ENCODE peak calls at places on chromosomes 13 and 19, in eight cellular contexts. B is cardiac fibroblast; K is uterus; C is CD4-positive, alpha-beta T cell; R is lower leg skin; Q is GM23338; N is GM12865; O is mesothelial cell of epicardium. P is an unnamed sample.

GRCh38 chr19:41421314-41421713 is 5.9 kb downstream of the B3GNT8 start:
- DNase-seq in K (no peak), B (no peak), Q (no peak), N (no peak), R (no peak), O (no peak), C (no peak), P (no peak)

GRCh38 chr19:8001651-8001994 is 3.8 kb downstream of the ELAVL1 start:
- DNase-seq in R (no peak), Q (no peak), K (no peak), O (no peak), N (no peak), B (no peak), C (no peak), P (no peak)

GRCh38 chr13:23570931-23571330 is 719 bp downstream of the TNFRSF19 start:
- DNase-seq in R (no peak), K (no peak), O (no peak), C (no peak), B (peak), N (peak), Q (no peak), P (no peak)

GRCh38 chr13:91042870-91043269 is 304.6 kb upstream of the MIR17HG start:
- DNase-seq in Q (no peak), K (no peak), C (no peak), B (no peak), O (no peak), R (no peak), N (no peak), P (no peak)

GRCh38 chr19:5942991-5943390 is 28.9 kb downstream of the CAPS start:
- DNase-seq in B (no peak), Q (no peak), N (no peak), C (no peak), O (no peak), K (no peak), R (no peak), P (no peak)

GRCh38 chr19:41302624-41303351 is 7.2 kb upstream of the CCDC97 start:
- DNase-seq in Q (no peak), C (peak), K (no peak), R (no peak), B (no peak), N (peak), O (no peak), P (no peak)

GRCh38 chr13:86920960-86921359 is 750.2 kb upstream of the SLITRK5 start:
- DNase-seq in B (no peak), C (no peak), Q (no peak), R (no peak), N (no peak), K (no peak), O (no peak), P (no peak)

GRCh38 chr19:18762125-18763023 is 28.7 kb downstream of the COMP start:
- DNase-seq in K (peak), N (no peak), Q (peak), R (peak), B (peak), C (no peak), O (no peak), P (no peak)

GRCh38 chr19:12789098-12789903 is 2.0 kb upstream of the JUNB start:
- DNase-seq in B (peak), K (no peak), R (no peak), Q (peak), C (no peak), N (no peak), O (no peak), P (no peak)

GRCh38 chr13:98879965-98880364 is 97.9 kb downstream of the DOCK9 start:
- DNase-seq in Q (no peak), O (no peak), K (no peak), N (no peak), C (no peak), B (no peak), R (no peak), P (no peak)

GRCh38 chr13:21435710-21436151 is 23.4 kb downstream of the ZDHHC20 start:
- DNase-seq in Q (no peak), C (peak), B (peak), K (peak), O (no peak), R (no peak), N (peak), P (no peak)
- TF ChIP-seq CTCF in Q (no peak), C (no peak), B (no peak), K (no peak), O (no peak), R (no peak), N (no peak), P (no peak)

DNA sequence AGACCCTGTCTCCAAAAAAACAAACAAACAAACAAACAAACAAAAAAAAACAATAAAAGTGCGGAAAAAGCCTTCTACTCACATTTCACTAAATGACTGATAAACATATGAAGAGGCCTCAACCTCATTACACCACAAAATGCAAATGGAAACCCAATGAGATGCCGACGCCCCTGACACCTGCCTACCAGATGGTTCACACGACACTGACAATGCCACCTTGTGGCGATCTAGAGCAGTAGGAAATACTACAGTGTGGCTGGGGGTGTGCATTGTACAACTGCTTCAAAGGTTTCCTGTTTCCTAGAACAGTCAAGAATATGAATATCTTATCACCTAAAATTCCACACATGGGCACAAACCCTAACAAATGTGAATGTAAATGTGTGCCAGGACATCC is 14.0 kb downstream of the SCGB2B2 start:
- DNase-seq in Q (peak), K (no peak), B (peak), R (no peak), C (peak), N (peak), O (no peak), P (no peak)
- TF ChIP-seq CTCF in Q (peak), K (no peak), B (peak), R (no peak), C (peak), N (peak), O (no peak), P (peak)

GRCh38 chr19:52296773-52297600 is at the start of gene ZNF480:
- DNase-seq in Q (peak), C (peak), R (peak), O (peak), K (peak), B (peak), N (peak), P (peak)
- TF ChIP-seq CTCF in Q (no peak), C (no peak), R (no peak), O (no peak), K (no peak), B (no peak), N (no peak), P (no peak)

GRCh38 chr19:17489392-17490030 is 19.2 kb downstream of the SLC27A1 start:
- DNase-seq in K (no peak), O (no peak), R (no peak), Q (peak), N (no peak), B (no peak), C (no peak), P (no peak)

GRCh38 chr19:17490411-17490810 is 20.1 kb downstream of the SLC27A1 start:
- DNase-seq in Q (no peak), O (no peak), C (peak), N (no peak), B (no peak), K (no peak), R (no peak), P (no peak)

GRCh38 chr19:17486545-17486944 is 16.2 kb downstream of the SLC27A1 start:
- DNase-seq in B (no peak), N (no peak), C (no peak), R (no peak), K (no peak), Q (no peak), O (no peak), P (no peak)

GRCh38 chr19:17487240-17488121 is 17.2 kb downstream of the SLC27A1 start:
- DNase-seq in C (no peak), Q (peak), B (no peak), K (no peak), N (no peak), R (no peak), O (no peak), P (no peak)

DNA sequence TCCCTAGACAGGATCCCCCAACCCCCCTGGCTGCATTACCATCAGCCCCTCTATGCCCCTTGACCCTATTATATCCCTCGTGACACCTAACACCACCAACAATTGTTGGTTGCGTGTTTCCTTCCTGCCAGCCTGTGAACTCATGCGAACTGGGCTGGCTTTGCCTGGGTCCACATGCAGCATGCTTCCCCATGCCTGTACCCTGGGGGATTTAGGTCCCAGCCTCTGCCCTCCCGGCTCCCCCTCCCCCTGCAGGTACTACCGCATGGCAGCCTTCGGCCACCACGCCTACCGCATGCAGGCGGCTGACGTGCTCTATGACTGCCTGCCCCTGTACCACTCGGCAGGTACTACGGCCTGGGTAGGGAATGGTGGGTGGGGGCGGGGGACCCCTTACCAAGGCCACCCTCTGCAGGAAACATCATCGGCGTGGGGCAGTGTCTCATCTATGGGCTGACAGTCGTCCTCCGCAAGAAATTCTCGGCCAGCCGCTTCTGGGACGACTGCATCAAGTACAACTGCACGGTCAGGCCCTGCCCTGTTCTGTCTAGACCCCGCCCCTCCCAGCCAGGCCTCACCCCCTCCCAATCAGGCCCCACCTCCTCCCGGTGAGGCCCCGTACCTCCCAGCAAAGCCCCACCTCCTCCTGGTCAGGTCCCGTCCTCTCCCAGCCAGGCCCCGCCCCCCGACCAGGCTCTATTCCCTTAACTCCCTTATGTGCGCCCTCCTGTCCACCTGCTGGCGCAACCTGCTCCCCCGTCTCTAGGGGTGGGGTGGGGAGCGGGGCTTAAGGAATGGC is 18.5 kb downstream of the SLC27A1 start:
- DNase-seq in K (peak), B (no peak), Q (peak), N (peak), R (peak), C (peak), O (peak), P (no peak)
- TF ChIP-seq CTCF in K (no peak), B (no peak), Q (peak), N (peak), R (no peak), C (no peak), O (no peak), P (no peak)

DNA sequence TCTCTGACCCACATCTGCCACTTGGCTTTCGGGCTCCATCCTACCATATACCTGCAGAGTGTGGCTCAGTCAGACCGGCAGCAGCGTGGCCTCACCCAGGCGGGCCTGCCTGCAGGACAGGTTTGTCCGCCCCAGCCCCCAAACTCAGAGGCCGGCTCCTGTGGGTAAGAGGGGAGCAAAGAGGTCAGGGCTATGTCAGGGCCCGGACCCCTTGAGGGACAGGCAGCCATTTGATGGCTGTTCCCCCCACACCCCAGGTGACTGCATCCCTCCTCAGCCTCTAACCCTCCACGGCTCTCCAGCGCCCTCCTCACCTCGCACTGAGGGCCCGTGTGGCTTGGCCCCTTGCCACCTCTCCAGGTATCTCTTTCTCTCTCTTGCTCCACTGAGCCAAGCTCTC is 12.3 kb upstream of the ZBTB32 start:
- DNase-seq in O (no peak), N (no peak), Q (no peak), R (no peak), K (no peak), B (no peak), C (no peak), P (no peak)
- TF ChIP-seq CTCF in O (no peak), N (no peak), Q (no peak), R (no peak), K (no peak), B (no peak), C (no peak), P (no peak)

GRCh38 chr13:27621116-27621365 is 651 bp upstream of the POLR1D start:
- DNase-seq in K (no peak), B (no peak), O (no peak), Q (no peak), R (no peak), N (no peak), C (no peak), P (no peak)

GRCh38 chr13:27619093-27619705 is 1.1 kb downstream of the LNX2 start:
- DNase-seq in O (no peak), C (no peak), N (no peak), Q (no peak), R (no peak), K (no peak), B (peak), P (no peak)

GRCh38 chr13:27620377-27621115 is at the start of gene LNX2:
- DNase-seq in B (peak), R (peak), Q (peak), C (peak), O (peak), N (peak), K (peak), P (peak)

GRCh38 chr13:27621366-27622101 is at the start of gene POLR1D:
- DNase-seq in C (peak), N (peak), B (peak), O (peak), R (peak), Q (peak), K (peak), P (peak)

GRCh38 chr13:27619711-27620376 is 485 bp downstream of the LNX2 start:
- DNase-seq in O (no peak), K (no peak), Q (peak), B (peak), N (peak), R (peak), C (peak), P (no peak)
- TF ChIP-seq CTCF in O (no peak), K (peak), Q (no peak), B (no peak), N (peak), R (no peak), C (peak), P (no peak)

DNA sequence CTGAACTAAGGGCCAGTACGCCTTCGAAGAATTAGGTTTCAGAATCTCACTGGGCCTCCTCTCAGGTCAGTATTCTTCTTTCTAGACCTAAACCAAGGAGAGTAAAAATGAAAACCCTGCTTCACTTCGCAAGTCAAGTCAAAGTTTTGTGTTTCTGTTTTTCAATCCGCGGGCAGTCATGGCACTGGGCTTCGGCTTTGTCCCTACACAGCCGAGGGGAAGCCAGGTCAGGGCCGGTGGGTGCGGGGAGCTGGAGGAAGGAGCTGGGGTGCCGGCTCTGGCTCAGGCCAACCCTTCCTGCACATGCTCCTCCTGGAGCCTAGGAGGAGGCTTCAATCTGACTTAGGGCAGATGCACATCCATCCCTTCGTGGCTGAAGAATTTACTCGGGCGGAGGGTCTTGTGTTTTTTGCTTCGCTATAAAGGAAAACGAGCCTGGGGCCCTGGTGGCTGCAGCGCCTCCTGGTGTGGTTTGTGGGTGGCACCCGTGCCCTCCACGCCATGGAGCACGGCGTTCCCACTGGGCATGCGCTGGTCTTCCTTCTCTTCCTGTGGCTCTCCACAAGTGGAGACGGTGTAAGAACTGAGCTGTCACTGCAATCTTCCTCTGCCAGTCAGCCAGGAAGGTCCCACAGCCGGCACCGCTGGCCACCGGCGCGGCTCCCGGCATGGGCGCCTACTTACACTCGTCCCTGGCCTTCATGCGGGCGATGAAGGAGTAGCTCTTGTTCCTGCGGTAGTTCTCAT is 22.5 kb downstream of the C19orf44 start:
- DNase-seq in B (no peak), R (no peak), Q (peak), O (no peak), N (no peak), K (no peak), C (no peak), P (no peak)
- TF ChIP-seq CTCF in B (no peak), R (no peak), Q (peak), O (no peak), N (no peak), K (no peak), C (no peak), P (no peak)

GRCh38 chr13:45731455-45731854 is 29.3 kb downstream of the CBY2 start:
- DNase-seq in N (no peak), Q (no peak), B (no peak), K (no peak), O (no peak), R (no peak), C (no peak), P (no peak)

DNA sequence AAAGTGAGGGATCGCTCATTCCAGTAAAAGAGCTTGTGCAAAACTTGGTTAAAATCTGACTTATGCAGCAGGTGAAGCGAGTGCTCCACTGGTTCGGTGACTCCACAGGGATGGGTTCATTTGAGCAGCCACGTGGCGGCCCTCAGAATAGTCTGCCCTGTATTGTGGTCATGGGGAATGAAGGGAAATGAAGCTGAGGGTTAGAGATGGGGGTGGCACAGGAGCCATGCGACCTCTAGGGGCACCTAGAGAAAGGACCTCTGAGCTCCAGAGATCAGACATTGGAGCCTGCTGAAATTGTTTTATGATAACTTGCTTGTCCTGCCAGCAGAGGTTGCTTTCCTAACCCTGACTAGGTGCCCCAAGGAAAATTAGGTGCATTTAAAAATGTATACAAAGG is 26.6 kb downstream of the CBY2 start:
- DNase-seq in Q (peak), O (no peak), B (no peak), K (no peak), N (peak), R (peak), C (no peak), P (no peak)
- TF ChIP-seq CTCF in Q (peak), O (no peak), B (peak), K (no peak), N (peak), R (no peak), C (no peak), P (no peak)

DNA sequence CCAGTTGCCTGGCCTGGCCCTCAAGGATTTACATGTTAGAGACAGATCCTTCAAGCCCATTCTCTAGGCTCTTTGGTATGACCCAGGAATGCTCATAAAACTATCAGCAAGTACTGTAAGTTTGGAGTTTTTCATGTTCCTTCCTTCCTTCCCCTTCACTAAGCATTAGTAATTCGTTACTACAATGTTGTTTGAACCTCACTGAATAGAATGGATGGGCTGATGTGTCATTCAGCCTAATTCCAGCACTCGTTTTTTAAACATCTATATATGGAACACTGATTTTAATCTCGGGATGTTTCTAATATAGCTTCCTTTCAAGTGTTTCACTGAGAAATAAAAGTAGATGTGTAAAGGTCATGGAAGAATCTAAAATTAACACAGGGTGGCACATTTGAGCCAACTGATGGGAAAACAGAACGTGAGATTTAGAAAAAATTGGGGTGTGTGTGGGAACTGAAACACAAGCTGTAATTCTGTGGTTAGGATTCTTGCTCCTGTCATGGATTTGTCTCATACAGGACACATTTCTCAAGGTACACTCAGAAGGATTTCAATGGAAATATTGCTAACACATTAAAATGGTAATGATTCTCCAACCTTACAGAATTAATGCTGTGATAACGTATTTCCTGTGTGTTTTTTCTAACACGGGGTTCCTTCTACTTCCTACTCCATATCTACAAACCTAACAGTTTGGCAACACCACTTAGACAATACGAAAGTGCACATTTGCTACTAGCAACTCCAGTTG is 93.4 kb downstream of the FLT1 start:
- DNase-seq in C (no peak), K (no peak), N (peak), B (peak), O (no peak), R (no peak), Q (no peak), P (no peak)
- TF ChIP-seq CTCF in C (no peak), K (no peak), N (no peak), B (no peak), O (no peak), R (no peak), Q (no peak), P (no peak)

P was measured in D721Med.